ENCODE peak calls at places on chromosomes 6 and 20, in seven cellular contexts. M is Caki2; F is Calu3; Q is activated CD4-positive, alpha-beta memory T cell treated with anti-CD3 and anti-CD28 coated beads for 36 hours; N is HuH-7.5; P is stimulated activated naive CD8-positive, alpha-beta T cell treated with anti-CD3 and anti-CD28 coated beads, Interleukin-15, Interleukin-2, amounts not matched to agents 100 U/mL and 50 U/mL, for 24 hours; Y is NCI-H2081 treated with DMSO at 0.1 percent for 48 hours. R is an unnamed sample.

GRCh38 chr20:31570735-31571617 is 34.1 kb upstream of the ID1 start:
- DNase-seq in Y (no peak), M (no peak), Q (no peak), N (no peak), F (peak), P (no peak), R (no peak)

GRCh38 chr6:138248011-138248410 is 29.7 kb upstream of the PBOV1 start:
- DNase-seq in Q (no peak), M (no peak), N (no peak), F (no peak), P (no peak), Y (no peak), R (no peak)

GRCh38 chr6:66926060-66926459 is 1219.0 kb upstream of the EYS start:
- DNase-seq in F (no peak), M (no peak), Y (no peak), P (no peak), N (no peak), Q (no peak), R (no peak)

GRCh38 chr20:32139947-32140346 is 30.4 kb downstream of the TM9SF4 start:
- DNase-seq in F (no peak), P (no peak), M (peak), Q (no peak), Y (no peak), N (no peak), R (no peak)

GRCh38 chr6:47413752-47414516 is 63.7 kb upstream of the CD2AP start:
- DNase-seq in P (peak), Y (peak), F (no peak), M (peak), Q (peak), N (no peak), R (peak)

GRCh38 chr6:52551483-52552277 is 25.2 kb downstream of the TRAM2 start:
- DNase-seq in N (no peak), M (peak), Y (peak), Q (no peak), F (peak), P (no peak), R (peak)

GRCh38 chr6:79048611-79049010 is 29.4 kb downstream of the PHIP start:
- DNase-seq in F (peak), N (no peak), P (peak), Q (no peak), Y (no peak), M (peak), R (no peak)

GRCh38 chr20:37567331-37567665 is 39.6 kb upstream of the BLCAP start:
- DNase-seq in N (no peak), P (no peak), M (no peak), Q (no peak), F (no peak), Y (no peak), R (no peak)

GRCh38 chr6:38935051-38935450 is 113.5 kb upstream of the GLP1R start:
- DNase-seq in F (no peak), Y (no peak), N (no peak), P (no peak), M (no peak), Q (no peak), R (no peak)

GRCh38 chr6:161354241-161354840 is 80.5 kb upstream of the AGPAT4 start:
- DNase-seq in Y (no peak), N (no peak), F (no peak), Q (no peak), M (no peak), P (no peak), R (no peak)

GRCh38 chr6:24646771-24647170 is 780 bp upstream of the KIAA0319 start:
- DNase-seq in N (no peak), M (peak), Y (no peak), F (peak), P (no peak), Q (no peak), R (no peak)

GRCh38 chr20:31494131-31494530 is 19.0 kb downstream of the REM1 start:
- DNase-seq in F (peak), Y (no peak), Q (no peak), M (no peak), P (no peak), N (no peak), R (no peak)

GRCh38 chr20:4026093-4026601 is 10.8 kb upstream of the RNF24 start:
- DNase-seq in M (no peak), P (no peak), Y (no peak), Q (no peak), N (peak), F (no peak), R (no peak)

GRCh38 chr6:107692351-107692750 is 131.8 kb downstream of the SCML4 start:
- DNase-seq in Q (no peak), M (no peak), P (no peak), F (no peak), Y (no peak), N (no peak), R (no peak)

GRCh38 chr6:139442188-139442625 is 67.8 kb upstream of the CITED2 start:
- DNase-seq in N (no peak), Q (no peak), Y (no peak), F (no peak), P (no peak), M (no peak), R (no peak)

GRCh38 chr20:63027425-63028389 is 20.9 kb upstream of the BHLHE23 start:
- DNase-seq in P (no peak), N (no peak), Q (peak), Y (no peak), F (peak), M (no peak), R (no peak)

GRCh38 chr20:51183443-51183842 is 160.5 kb upstream of the KCNG1 start:
- DNase-seq in Y (no peak), M (no peak), N (no peak), F (no peak), P (no peak), Q (no peak), R (no peak)

GRCh38 chr6:19734061-19734460 is 103.1 kb upstream of the ID4 start:
- DNase-seq in F (no peak), N (no peak), Y (no peak), Q (no peak), P (no peak), M (no peak), R (no peak)

GRCh38 chr6:190596-191395 is 101.5 kb upstream of the DUSP22 start:
- DNase-seq in N (no peak), P (peak), Q (peak), Y (no peak), F (no peak), M (no peak), R (no peak)

GRCh38 chr6:53926505-53926904 is 131.7 kb downstream of the LRRC1 start:
- DNase-seq in N (no peak), Y (no peak), M (peak), P (no peak), F (no peak), Q (no peak), R (no peak)

GRCh38 chr20:38534756-38535155 is 46.2 kb upstream of the ADIG start:
- DNase-seq in M (no peak), Q (peak), P (peak), F (no peak), Y (no peak), N (no peak), R (no peak)

GRCh38 chr6:165146456-165146855 is 162.9 kb downstream of the C6orf118 start:
- DNase-seq in F (no peak), N (no peak), P (no peak), M (no peak), Q (no peak), Y (no peak), R (no peak)

GRCh38 chr6:49918787-49919186 is 45.2 kb downstream of the DEFB114 start:
- DNase-seq in F (no peak), P (no peak), M (no peak), N (no peak), Q (no peak), Y (no peak), R (no peak)

GRCh38 chr6:30544666-30545272 is 11.5 kb downstream of the GNL1 start:
- DNase-seq in Y (no peak), M (peak), P (no peak), Q (no peak), F (peak), N (no peak), R (no peak)

GRCh38 chr20:36830791-36831691 is 44.9 kb upstream of the TLDC2 start:
- DNase-seq in F (no peak), N (no peak), M (no peak), Y (no peak), Q (no peak), P (no peak), R (peak)

GRCh38 chr6:129730477-129731165 is 20.6 kb upstream of the ARHGAP18 start:
- DNase-seq in P (no peak), Y (peak), M (peak), F (peak), N (no peak), Q (peak), R (no peak)

GRCh38 chr6:147586044-147586443 is 77.6 kb downstream of the SAMD5 start:
- DNase-seq in M (no peak), N (no peak), P (no peak), F (no peak), Q (no peak), Y (peak), R (peak)

GRCh38 chr20:58670659-58671058 is 19.6 kb downstream of the STX16 start:
- DNase-seq in F (no peak), Q (no peak), N (no peak), Y (no peak), M (no peak), P (no peak), R (no peak)

GRCh38 chr6:52566201-52566600 is 10.7 kb downstream of the TRAM2 start:
- DNase-seq in N (no peak), P (no peak), F (no peak), M (no peak), Y (no peak), Q (no peak), R (no peak)

GRCh38 chr6:96002912-96003311 is 12.9 kb upstream of the FUT9 start:
- DNase-seq in N (no peak), F (no peak), Y (no peak), P (no peak), M (no peak), Q (no peak), R (no peak)

R was measured in mucosa of gallbladder.